ENCODE peak calls at places on chromosomes 13 and 19, in six cellular contexts. B is stomach, L is adrenal gland, Z is tibial nerve, H is A549, T is body of pancreas. V is an unnamed sample. For H3K4me1, the result is how much of the 10 kb centered on the place peaks cover.

GRCh38 chr19:43690444-43690843 is 20.5 kb upstream of the PLAUR start:
- DNase-seq in H (no peak), Z (no peak), L (no peak), B (no peak), T (no peak), V (no peak)

GRCh38 chr13:74064805-74065204 is 69.4 kb downstream of the KLF12 start:
- DNase-seq in L (no peak), B (no peak), Z (no peak), H (no peak), T (no peak), V (no peak)

GRCh38 chr19:17323973-17324327 is 10.7 kb downstream of the ANO8 start:
- DNase-seq in L (peak), H (no peak), T (no peak), Z (no peak), B (no peak), V (no peak)

GRCh38 chr19:54133312-54133956 is 4.1 kb upstream of the CNOT3 start:
- DNase-seq in L (peak), Z (no peak), H (peak), B (no peak), T (no peak), V (no peak)

GRCh38 chr19:13794388-13794751 is 873 bp upstream of the ZSWIM4 start:
- DNase-seq in L (peak), H (peak), Z (peak), T (peak), B (peak), V (peak)

GRCh38 chr13:61466280-61466679 is 50.6 kb upstream of the PCDH20 start:
- DNase-seq in T (no peak), Z (no peak), H (peak), B (no peak), L (no peak), V (no peak)

GRCh38 chr19:32203161-32203560 is 142.2 kb upstream of the ZNF507 start:
- DNase-seq in H (no peak), L (no peak), T (no peak), Z (no peak), B (no peak), V (no peak)

GRCh38 chr13:109756778-109757177 is 29.6 kb downstream of the IRS2 start:
- DNase-seq in B (no peak), Z (no peak), H (no peak), L (no peak), T (no peak), V (no peak)

GRCh38 chr13:110818747-110819146 is 96.1 kb downstream of the ANKRD10 start:
- DNase-seq in B (no peak), H (no peak), T (no peak), Z (no peak), L (no peak), V (no peak)

GRCh38 chr13:36453518-36453917 is 21.2 kb downstream of the CCNA1 start:
- DNase-seq in L (no peak), H (no peak), Z (no peak), T (no peak), B (no peak), V (no peak)

GRCh38 chr19:6362351-6362801 is 1.0 kb downstream of the CLPP start:
- DNase-seq in B (no peak), T (no peak), L (no peak), Z (no peak), H (no peak), V (no peak)

GRCh38 chr19:35171730-35172129 is 17.2 kb downstream of the FXYD5 start:
- DNase-seq in H (no peak), T (no peak), L (no peak), B (no peak), Z (no peak), V (no peak)

GRCh38 chr19:22735911-22736645 is 47.9 kb downstream of the ZNF99 start:
- DNase-seq in L (no peak), H (no peak), B (no peak), Z (no peak), T (no peak), V (no peak)

GRCh38 chr13:33611016-33611805 is 206.7 kb upstream of the RFC3 start:
- DNase-seq in H (no peak), L (peak), Z (peak), T (peak), B (peak), V (peak)

GRCh38 chr19:48512504-48513288 is 1.1 kb upstream of the LMTK3 start:
- DNase-seq in H (no peak), Z (no peak), L (no peak), B (no peak), T (no peak), V (no peak)

GRCh38 chr13:100644328-100644727 is 30.3 kb downstream of the TMTC4 start:
- DNase-seq in L (no peak), Z (no peak), H (no peak), B (no peak), T (no peak), V (no peak)

GRCh38 chr13:47134939-47135489 is 238.2 kb upstream of the HTR2A start:
- DNase-seq in Z (no peak), T (no peak), H (no peak), B (no peak), L (no peak), V (no peak)

GRCh38 chr13:100297413-100297812 is 208.5 kb downstream of the PCCA start:
- DNase-seq in H (no peak), L (no peak), T (no peak), Z (no peak), B (no peak), V (no peak)

GRCh38 chr13:28494537-28494860 is 429 bp downstream of the FLT1 start:
- DNase-seq in B (no peak), Z (no peak), L (no peak), H (no peak), T (no peak), V (no peak)

GRCh38 chr19:31718041-31718440 is 368.8 kb upstream of the TSHZ3 start:
- DNase-seq in B (no peak), Z (no peak), T (no peak), L (no peak), H (no peak), V (no peak)

GRCh38 chr13:24741016-24741662 is 22.8 kb upstream of the RNF17 start:
- DNase-seq in B (no peak), Z (no peak), L (no peak), H (peak), T (no peak), V (no peak)

GRCh38 chr19:3899531-3900294 is 19.2 kb downstream of the ATCAY start:
- DNase-seq in L (peak), Z (no peak), B (no peak), H (no peak), T (no peak), V (peak)

GRCh38 chr13:107271226-107271625 is 703.3 kb upstream of the ARGLU1 start:
- DNase-seq in L (no peak), B (no peak), H (no peak), T (no peak), Z (no peak), V (no peak)

GRCh38 chr13:67574320-67575233 is 344.4 kb upstream of the PCDH9 start:
- DNase-seq in L (no peak), B (no peak), T (no peak), H (no peak), Z (no peak), V (no peak)

GRCh38 chr13:100825551-100825950 is 151.0 kb upstream of the TMTC4 start:
- DNase-seq in B (no peak), Z (no peak), L (no peak), T (no peak), H (no peak), V (no peak)

GRCh38 chr19:9570255-9570654 is 14.0 kb downstream of the ZNF121 start:
- DNase-seq in Z (no peak), L (no peak), H (no peak), T (no peak), B (no peak), V (no peak)

GRCh38 chr13:35727881-35728280 is 251.4 kb upstream of the MAB21L1 start:
- DNase-seq in T (no peak), L (no peak), B (no peak), H (no peak), Z (no peak), V (no peak)

GRCh38 chr13:104984296-104984818 is 1551.1 kb downstream of the EFNB2 start:
- DNase-seq in B (peak), Z (peak), L (peak), H (no peak), T (no peak), V (no peak)

GRCh38 chr13:46296920-46297319 is 85.2 kb downstream of the LRRC63 start:
- DNase-seq in H (peak), L (no peak), Z (no peak), B (no peak), T (no peak), V (no peak)

DNA sequence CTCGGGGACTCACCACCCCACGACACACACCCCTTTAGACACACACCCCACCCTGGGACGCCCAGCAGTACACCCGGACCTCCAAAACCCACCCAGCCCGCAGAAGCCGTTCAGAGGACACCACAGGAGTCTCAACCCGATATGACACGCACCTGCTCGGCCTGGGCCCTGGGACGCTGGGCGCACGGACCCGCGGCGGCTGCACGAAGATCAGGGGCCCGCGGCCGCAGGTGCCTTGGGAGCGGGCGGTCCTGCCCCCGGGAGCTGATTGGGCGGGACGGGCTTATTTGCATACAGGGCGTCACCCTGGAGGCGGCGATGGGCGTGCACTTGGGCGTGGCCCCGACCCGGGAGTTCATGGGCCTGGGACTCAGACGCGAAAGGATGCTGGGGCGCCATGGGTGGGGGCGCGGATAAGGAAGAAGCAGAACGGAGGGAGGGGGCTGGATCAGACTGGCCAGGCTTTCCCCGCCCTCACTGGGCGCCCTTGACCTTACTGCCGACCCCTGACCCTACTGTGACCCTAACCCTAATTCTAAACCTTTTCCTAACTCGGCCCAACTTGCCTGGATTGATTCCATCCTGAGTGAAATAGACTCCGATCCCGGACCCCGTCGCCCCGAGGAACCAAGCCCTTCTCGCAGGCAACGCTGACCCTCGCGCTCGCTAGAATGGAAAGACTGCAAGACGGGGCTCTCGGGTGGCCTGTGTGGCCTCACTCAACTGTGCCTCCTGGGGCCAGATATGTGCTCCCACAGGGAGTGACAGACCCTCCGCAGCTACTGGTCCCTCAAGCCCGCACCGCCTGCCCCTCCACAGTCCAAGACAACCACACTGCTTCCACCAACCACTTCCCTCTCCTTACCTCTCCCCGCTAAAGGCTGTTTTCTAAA is at the start of gene MEF2B:
- DNase-seq in H (peak), T (peak), Z (peak), L (peak), B (peak), V (no peak)
- TF ChIP-seq POLR2A in H (no peak), T (no peak), Z (no peak), L (no peak), B (no peak), V (no peak)

DNA sequence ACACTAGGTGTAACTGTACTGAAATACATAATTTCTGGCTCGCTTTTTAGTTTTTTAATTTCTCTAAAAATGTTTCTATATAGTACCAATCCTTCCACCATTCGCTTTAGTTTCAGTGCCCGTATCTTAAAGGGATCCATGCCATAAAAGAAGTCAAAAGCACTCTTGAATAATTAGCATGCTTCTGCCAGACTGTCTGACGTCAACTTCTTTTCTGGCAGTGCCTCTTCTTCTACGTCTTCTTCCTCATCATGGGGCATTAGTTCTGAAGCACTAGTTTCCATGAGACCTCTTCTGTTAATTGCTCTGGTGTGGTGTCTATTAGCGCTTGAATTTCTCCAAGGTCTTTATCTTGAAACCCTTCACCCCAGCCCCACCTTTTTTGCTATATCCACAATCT is 93.8 kb upstream of the DOCK9 start:
- DNase-seq in Z (no peak), H (no peak), T (no peak), B (no peak), L (no peak), V (no peak)
- H3K4me1 ChIP-seq in Z (under half), H (under half), T (under half), B (under half), L (under half), V (under half)

DNA sequence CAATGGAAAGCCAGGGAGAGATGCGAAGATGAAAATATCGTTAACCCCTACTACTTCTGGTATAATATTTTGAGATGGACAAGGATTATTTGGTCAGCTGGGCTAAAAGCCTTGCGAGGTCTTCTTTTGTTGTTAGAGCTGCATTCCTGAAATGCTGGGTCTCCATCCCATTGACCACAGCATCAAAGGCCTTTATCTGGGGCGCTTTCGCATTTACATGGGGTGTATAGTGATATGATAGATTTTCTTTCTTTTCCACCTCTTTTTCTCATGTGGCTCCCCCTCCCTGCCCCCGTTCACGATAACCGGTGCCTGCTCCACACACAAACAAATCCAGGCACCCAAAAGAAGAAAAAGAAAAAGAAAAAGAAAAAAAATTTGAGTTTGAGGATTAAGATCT is 77.5 kb downstream of the ZNF536 start:
- DNase-seq in L (no peak), H (no peak), B (no peak), T (no peak), Z (no peak), V (no peak)
- H3K4me3 ChIP-seq in L (no peak), H (no peak), B (peak), T (no peak), Z (peak), V (no peak)

GRCh38 chr19:794989-795658 is 2.1 kb upstream of the PTBP1 start:
- DNase-seq in B (no peak), T (no peak), L (peak), Z (no peak), H (no peak), V (peak)

GRCh38 chr19:795691-796581 is 1.3 kb upstream of the PTBP1 start:
- DNase-seq in Z (no peak), L (peak), B (no peak), H (no peak), T (no peak), V (no peak)

GRCh38 chr19:798415-799075 is 1.3 kb downstream of the PTBP1 start:
- DNase-seq in T (peak), L (peak), B (no peak), Z (no peak), H (no peak), V (no peak)

GRCh38 chr19:797528-798414 is 519 bp downstream of the PTBP1 start:
- DNase-seq in H (peak), Z (peak), T (peak), L (peak), B (peak), V (peak)

DNA sequence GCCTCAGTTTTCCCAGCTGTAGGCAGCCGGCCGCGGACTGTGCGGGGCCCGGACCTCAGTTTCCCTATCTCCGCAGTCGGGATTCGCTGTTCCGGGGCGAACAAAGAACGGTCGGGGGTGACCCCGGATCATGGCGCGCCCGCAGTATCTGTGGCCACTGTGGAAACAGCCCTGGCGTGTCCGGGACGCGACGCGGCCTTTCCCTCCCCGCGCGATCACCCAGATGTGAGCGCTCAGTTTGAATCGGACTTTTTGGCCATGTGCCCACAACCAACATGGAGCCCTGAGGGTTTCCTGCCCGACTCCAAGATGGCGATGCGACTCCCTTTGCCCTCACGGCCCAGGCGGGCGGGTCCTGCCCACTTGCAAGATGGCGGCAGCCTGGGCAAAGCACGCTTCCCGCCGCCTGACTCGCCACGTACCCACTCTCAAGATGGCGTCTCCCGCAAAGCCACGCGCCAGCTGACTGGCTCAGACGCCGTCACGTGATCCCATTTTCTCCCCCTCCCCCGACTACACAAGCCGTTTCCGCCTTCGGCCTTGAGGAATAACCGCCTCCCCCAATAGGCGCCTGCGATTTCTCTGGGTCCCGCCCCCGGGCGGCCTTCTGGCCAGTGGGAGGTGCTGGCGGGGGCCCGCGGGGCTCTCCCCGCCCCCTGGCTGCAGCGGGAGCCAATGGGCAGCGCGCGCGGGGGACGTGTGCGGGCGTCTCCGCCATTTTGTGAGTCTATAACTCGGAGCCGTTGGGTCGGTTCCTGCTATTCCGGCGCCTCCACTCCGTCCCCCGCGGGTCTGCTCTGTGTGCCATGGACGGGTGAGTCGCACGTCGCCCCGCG is at the start of gene PTBP1:
- DNase-seq in T (peak), L (peak), H (peak), Z (peak), B (peak), V (peak)
- TF ChIP-seq POLR2A in T (peak), L (peak), H (peak), Z (peak), B (no peak), V (peak)

DNA sequence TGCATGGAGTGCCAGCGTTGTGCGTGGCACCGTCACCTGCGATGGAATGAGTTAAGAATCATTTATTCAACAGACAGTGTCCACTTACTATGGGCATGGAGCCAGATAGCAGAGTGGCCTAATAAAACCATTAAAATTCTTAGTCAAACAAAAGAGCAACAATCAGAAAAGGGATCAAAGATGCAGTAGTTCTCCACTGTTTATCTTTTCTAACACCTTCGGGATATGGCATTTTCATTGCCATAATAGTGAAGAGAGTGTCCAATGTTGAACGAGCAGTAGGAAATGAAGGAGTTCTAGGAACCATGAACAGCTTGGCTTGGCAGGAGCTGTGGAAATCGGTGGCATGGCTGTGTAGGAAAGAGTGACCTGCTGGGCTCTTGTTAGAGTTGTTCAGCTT is 2.0 kb downstream of the TNFSF11 start:
- DNase-seq in B (no peak), Z (no peak), H (no peak), T (no peak), L (no peak), V (no peak)
- H3K4me1 ChIP-seq in B (under half), Z (under half), H (under half), T (under half), L (under half), V (under half)

GRCh38 chr19:41909706-41910105 is 18.5 kb downstream of the ERFL start:
- DNase-seq in L (no peak), T (no peak), Z (no peak), B (no peak), H (no peak), V (no peak)
- H3K4me3 ChIP-seq in L (no peak), T (no peak), Z (no peak), B (no peak), H (no peak), V (no peak)

GRCh38 chr19:58392945-58393724 is 2.3 kb upstream of the RNF225 start:
- DNase-seq in B (no peak), Z (no peak), T (no peak), L (no peak), H (no peak), V (no peak)
- TF ChIP-seq POLR2A in B (no peak), Z (no peak), T (no peak), L (no peak), H (no peak), V (no peak)

GRCh38 chr19:40603719-40604646 is 2.8 kb downstream of the LTBP4 start:
- DNase-seq in B (peak), L (peak), H (peak), Z (peak), T (peak), V (peak)
- H3K4me1 ChIP-seq in B (half or more), L (under half), H (half or more), Z (half or more), T (half or more), V (under half)

DNA sequence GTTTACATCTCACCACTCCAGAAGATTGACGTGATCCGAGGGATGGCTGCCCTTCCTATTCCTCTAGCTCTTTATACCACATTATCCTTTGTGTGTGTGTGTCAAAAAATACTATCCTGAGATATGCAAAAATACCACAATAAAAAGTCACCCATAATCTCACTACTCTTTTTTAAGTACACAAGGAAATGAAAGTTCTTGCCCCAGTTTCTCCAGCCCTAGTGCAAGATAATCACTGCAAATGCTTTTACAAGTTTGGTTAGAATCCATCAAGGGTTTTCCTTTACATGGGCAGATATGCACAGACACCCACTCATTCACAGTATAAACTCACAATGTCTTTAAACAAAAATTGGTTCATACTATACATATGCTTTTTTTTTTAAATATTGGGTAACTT is 89.3 kb downstream of the DIAPH3 start:
- DNase-seq in B (no peak), H (no peak), T (no peak), L (no peak), Z (no peak), V (no peak)
- H3K4me3 ChIP-seq in B (no peak), H (no peak), T (no peak), L (no peak), Z (no peak), V (no peak)

GRCh38 chr13:90493667-90494066 is 853.8 kb upstream of the MIR17HG start:
- DNase-seq in B (no peak), L (no peak), T (no peak), Z (no peak), H (no peak), V (no peak)
- TF ChIP-seq POLR2A in B (no peak), L (no peak), T (no peak), Z (no peak), H (no peak), V (no peak)

V was measured in uterus.